ENCODE peak calls at places on chromosomes 7 and 10, in four cellular contexts. R is H1, U is mesendoderm, Y is IMR-90. M is an unnamed sample.
A peak's percentile ranks its signal among the peaks of the same experiment; 100 is the strongest.

GRCh38 chr10:4638116-4638515 is 187.9 kb upstream of the AKR1E2 start:
- DNase-seq in Y (no peak), R (no peak), U (peak; percentile 78), M (no peak)

GRCh38 chr7:151632750-151633515 is 113.2 kb upstream of the RHEB start:
- DNase-seq in Y (peak; percentile 23), U (peak; percentile 68), R (no peak), M (peak; percentile 65)

GRCh38 chr7:149832332-149833041 is 5.7 kb upstream of the ZNF862 start:
- DNase-seq in Y (no peak), U (no peak), R (no peak), M (no peak)

GRCh38 chr10:58963101-58963534 is 213.3 kb upstream of the PHYHIPL start:
- DNase-seq in Y (no peak), U (peak; percentile 45), R (no peak), M (peak; percentile 59)

GRCh38 chr7:3482147-3482921 is 181.3 kb downstream of the SDK1 start:
- DNase-seq in U (peak; percentile 95), R (peak; percentile 39), Y (peak; percentile 35), M (peak; percentile 80)

GRCh38 chr7:6026917-6027316 is 4.3 kb upstream of the ANKRD61 start:
- DNase-seq in U (no peak), R (no peak), Y (no peak), M (no peak)

GRCh38 chr10:790821-791551 is 101.5 kb upstream of the DIP2C start:
- DNase-seq in R (no peak), U (no peak), Y (no peak), M (no peak)

GRCh38 chr7:2821161-2821841 is 22.8 kb downstream of the GNA12 start:
- DNase-seq in R (peak; percentile 59), Y (peak; percentile 83), U (peak; percentile 75), M (peak; percentile 77)

GRCh38 chr7:74516214-74516613 is 62.5 kb downstream of the GTF2IRD1 start:
- DNase-seq in Y (no peak), R (no peak), U (no peak), M (no peak)

GRCh38 chr7:111864291-111864976 is 302.1 kb upstream of the IMMP2L start:
- DNase-seq in Y (peak; percentile 62), R (no peak), U (no peak), M (no peak)

GRCh38 chr10:98852686-98853085 is 383.0 kb downstream of the HPSE2 start:
- DNase-seq in R (no peak), U (peak; percentile 8), Y (peak; percentile 0), M (no peak)

GRCh38 chr7:92503767-92504166 is 24.6 kb downstream of the PEX1 start:
- DNase-seq in Y (no peak), U (no peak), R (no peak), M (no peak)

GRCh38 chr7:128811631-128812430 is 18.4 kb upstream of the FLNC start:
- DNase-seq in U (no peak), R (no peak), Y (no peak), M (no peak)

GRCh38 chr10:106929291-106929925 is 235.1 kb downstream of the SORCS1 start:
- DNase-seq in R (no peak), U (peak; percentile 24), Y (no peak), M (no peak)

GRCh38 chr10:106931853-106932249 is 232.7 kb downstream of the SORCS1 start:
- DNase-seq in R (no peak), Y (no peak), U (no peak), M (no peak)

GRCh38 chr10:106935978-106936451 is 228.5 kb downstream of the SORCS1 start:
- DNase-seq in Y (no peak), R (no peak), U (no peak), M (no peak)

GRCh38 chr10:106931159-106931852 is 233.2 kb downstream of the SORCS1 start:
- DNase-seq in U (no peak), Y (no peak), R (no peak), M (no peak)

DNA sequence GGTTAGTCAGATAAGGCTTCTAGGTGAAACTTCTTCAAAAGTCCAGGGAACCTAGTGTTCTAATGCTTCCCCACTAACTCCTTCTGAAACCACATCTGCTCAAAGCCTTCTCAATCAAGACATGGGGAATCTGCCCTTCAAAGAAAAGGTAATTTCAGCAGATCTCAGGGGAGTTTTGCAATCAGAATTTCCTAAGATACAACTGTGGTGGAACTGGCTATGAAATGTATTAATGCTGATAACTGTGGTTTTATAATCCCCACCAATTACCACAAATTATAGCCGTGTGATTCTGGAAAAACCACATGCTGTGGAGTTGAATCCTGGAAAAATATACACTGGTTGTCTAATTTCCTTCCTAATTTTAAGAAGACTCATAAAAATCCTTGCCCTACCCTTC is 233.8 kb downstream of the SORCS1 start:
- DNase-seq in Y (no peak), R (no peak), U (no peak), M (no peak)
- H3K4me2 ChIP-seq in Y (no peak overlapping the region), R (no peak overlapping the region), U (no peak overlapping the region), M (no peak overlapping the region)

GRCh38 chr10:72072046-72072445 is 16.3 kb downstream of the SPOCK2 start:
- DNase-seq in R (no peak), Y (no peak), U (no peak), M (no peak)

GRCh38 chr10:72068901-72069446 is 19.4 kb downstream of the SPOCK2 start:
- DNase-seq in U (no peak), Y (no peak), R (no peak), M (no peak)

GRCh38 chr10:72067463-72068125 is 20.8 kb downstream of the SPOCK2 start:
- DNase-seq in U (no peak), R (no peak), Y (no peak), M (no peak)

GRCh38 chr10:72068126-72068765 is 20.1 kb downstream of the SPOCK2 start:
- DNase-seq in R (no peak), U (no peak), Y (no peak), M (no peak)

DNA sequence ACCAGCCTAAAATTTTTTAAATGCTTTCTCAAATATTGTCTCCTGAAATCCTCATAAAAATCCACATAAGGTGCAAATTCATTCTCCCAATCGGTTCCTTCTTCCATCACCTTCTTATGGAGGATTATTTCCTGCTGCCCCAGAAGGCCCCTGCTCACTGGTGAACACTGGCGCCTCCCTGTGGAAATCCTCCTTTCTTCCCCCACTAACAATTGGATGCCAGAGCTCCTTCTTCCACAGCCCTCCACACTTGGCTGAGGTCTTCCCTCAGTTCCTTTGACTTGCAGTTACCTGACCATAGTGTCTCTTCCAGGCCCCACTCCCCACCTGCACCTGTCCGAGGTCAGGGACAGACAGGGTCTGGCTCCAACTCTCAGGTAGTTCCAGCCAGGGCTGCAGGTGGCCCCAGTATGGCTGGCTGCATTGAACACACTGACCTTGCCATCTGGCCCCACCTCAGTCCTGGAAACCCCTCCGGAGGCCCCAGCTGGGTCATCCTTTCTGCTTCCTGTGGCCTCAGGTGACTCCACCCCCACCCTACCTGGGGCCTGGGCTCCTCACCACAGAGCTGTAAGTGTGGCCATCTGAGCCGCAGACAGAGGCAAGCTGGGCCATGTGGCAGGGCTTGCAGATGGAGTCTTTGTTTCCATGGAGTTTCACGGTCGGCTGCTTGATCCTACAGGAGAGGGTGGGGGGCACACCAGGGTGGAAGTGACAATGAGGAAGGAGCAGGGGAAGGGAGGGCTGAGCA is 18.4 kb downstream of the SPOCK2 start:
- DNase-seq in R (no peak), U (peak; percentile 65), Y (no peak), M (no peak)
- H2AK5ac ChIP-seq in R (no peak overlapping the region), U (no peak overlapping the region), Y (no peak overlapping the region), M (no peak overlapping the region)

DNA sequence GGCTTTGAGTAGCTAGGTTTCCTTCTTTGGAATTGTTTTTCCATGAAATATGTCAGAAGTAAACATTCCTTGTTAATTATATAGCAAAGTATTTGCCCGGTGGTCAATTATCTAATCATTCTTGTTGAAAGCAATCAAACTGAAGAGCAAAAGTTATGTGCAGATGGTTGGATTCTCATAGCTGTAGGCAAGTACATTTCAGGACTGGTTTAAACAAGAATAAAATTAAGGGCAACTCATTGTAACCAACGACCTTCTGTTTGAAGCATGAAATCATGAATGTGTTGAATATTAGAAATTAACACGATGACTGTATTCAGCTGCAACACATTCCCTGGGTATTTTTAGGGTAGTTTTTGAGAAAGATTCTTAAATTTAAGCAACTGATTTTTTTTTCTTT is 61.8 kb upstream of the NMT2 start:
- DNase-seq in Y (no peak), U (no peak), R (no peak), M (no peak)
- H4K5ac ChIP-seq in Y (no peak overlapping the region), U (no peak overlapping the region), R (no peak overlapping the region), M (no peak overlapping the region)

GRCh38 chr7:81688622-81689411 is 81.0 kb downstream of the HGF start:
- DNase-seq in R (no peak), Y (no peak), U (no peak), M (no peak)

GRCh38 chr7:81682873-81683272 is 87.0 kb downstream of the HGF start:
- DNase-seq in R (no peak), U (no peak), Y (no peak), M (no peak)

GRCh38 chr7:81684513-81685262 is 85.2 kb downstream of the HGF start:
- DNase-seq in R (no peak), U (peak; percentile 79), Y (peak; percentile 100), M (no peak)

GRCh38 chr7:81687062-81687461 is 82.8 kb downstream of the HGF start:
- DNase-seq in R (no peak), U (no peak), Y (peak; percentile 47), M (no peak)

DNA sequence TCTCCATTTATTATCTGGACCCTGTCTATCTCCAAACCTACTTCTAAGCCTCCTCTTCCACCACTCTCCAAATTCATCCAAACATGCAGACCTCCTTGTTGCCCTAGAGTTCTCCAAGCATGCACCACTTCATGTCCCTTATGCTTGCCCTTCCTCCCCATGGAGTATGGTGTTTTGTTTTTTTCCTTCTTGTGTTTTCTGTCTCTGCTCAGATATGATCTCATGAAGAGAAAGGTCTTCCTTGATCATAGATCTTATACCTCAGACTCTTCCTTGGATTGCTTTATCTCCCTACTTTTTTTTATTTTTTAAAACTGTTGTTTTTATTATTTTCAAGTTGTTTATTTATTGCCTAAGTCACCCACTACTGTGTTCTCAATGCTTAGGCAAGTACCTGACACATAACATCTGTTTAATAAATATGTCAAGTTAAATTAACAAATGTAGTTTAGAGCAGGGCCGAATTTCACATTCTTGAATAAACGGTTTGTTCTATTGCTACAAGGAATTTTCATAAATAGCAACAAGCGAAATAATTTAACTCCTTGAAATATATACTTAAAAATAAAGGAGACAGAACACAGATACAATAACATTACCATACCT is 84.5 kb downstream of the HGF start:
- DNase-seq in U (no peak), R (no peak), Y (peak; percentile 57), M (no peak)
- H3K4me2 ChIP-seq in U (no peak overlapping the region), R (no peak overlapping the region), Y (peak overlapping the region; percentile 90), M (no peak overlapping the region)

DNA sequence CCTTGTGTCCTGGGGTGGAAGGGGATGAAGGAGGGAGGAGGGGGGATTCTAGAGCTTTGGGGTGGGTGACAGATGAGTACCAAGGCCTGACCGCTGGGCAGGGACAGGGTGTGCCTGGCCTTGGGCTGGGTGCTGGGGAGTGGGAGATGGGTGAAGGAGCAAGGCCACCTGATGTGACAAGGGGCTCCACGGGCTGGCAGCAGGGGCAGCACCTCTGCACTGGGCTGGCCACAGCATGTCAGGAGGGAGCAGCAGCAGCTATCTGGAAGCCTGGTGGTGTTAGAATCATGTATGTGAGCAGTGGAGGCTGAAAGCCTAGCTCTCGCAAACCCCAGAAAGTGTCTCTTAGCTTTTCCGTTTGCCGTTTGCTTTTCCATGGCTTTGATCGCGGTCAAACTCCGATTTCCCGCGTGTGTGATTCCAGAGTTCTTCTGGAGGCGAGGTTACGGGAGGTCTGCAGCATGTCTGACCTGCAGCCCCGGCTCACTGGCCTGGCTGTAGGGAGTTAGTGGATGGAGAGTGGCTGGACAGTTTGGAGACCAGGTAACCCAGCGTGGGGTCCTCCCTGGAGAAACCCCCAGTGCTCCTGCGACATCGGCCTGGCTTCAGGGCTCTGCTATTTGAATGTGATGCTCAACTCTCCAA is 105.3 kb downstream of the CUX1 start:
- DNase-seq in U (no peak), R (no peak), Y (no peak), M (no peak)
- H2AK5ac ChIP-seq in U (no peak overlapping the region), R (no peak overlapping the region), Y (peak overlapping the region; percentile 94), M (no peak overlapping the region)